ENCODE peak calls at places on chromosomes 12 and 14, in six cellular contexts. E is neural progenitor cell, O is fibroblast of lung, F is mammary epithelial cell, U is neuronal stem cell, C is IMR-90. L is an unnamed sample. For H3K4me1 and H3K27me3, the result is how much of the 10 kb centered on the place peaks cover.

GRCh38 chr12:94173660-94174265 is 25.4 kb downstream of the PLXNC1 start:
- DNase-seq in F (no peak), E (no peak), O (no peak), C (no peak), U (no peak), L (no peak)

GRCh38 chr14:106666341-106666740 is 1140.0 kb downstream of the TMEM121 start:
- DNase-seq in U (no peak), O (no peak), C (no peak), E (no peak), F (no peak), L (no peak)

GRCh38 chr12:62817556-62818271 is 117.2 kb downstream of the PPM1H start:
- DNase-seq in U (no peak), C (peak), O (peak), F (peak), E (no peak), L (peak)

GRCh38 chr12:107558141-107558815 is 127.3 kb upstream of the PWP1 start:
- DNase-seq in O (no peak), E (no peak), C (no peak), U (no peak), F (no peak), L (no peak)

GRCh38 chr12:18998343-18999270 is 130.9 kb upstream of the PLEKHA5 start:
- DNase-seq in E (no peak), U (no peak), C (peak), F (peak), O (peak), L (peak)

GRCh38 chr12:95615735-95616134 is 64.5 kb upstream of the USP44 start:
- DNase-seq in O (peak), C (peak), F (no peak), U (no peak), E (no peak), L (no peak)

GRCh38 chr12:113241191-113242017 is 20.1 kb downstream of the TPCN1 start:
- DNase-seq in E (no peak), F (peak), U (no peak), O (peak), C (peak), L (peak)

GRCh38 chr14:82999802-83000201 is 1466.1 kb upstream of the SEL1L start:
- DNase-seq in F (no peak), E (peak), O (peak), U (peak), C (peak), L (no peak)

GRCh38 chr14:67186789-67187188 is 2.5 kb upstream of the GARIN2 start:
- DNase-seq in U (no peak), C (peak), F (peak), O (peak), E (no peak), L (no peak)

GRCh38 chr14:76918751-76919421 is 92.7 kb downstream of the LRRC74A start:
- DNase-seq in U (no peak), E (peak), C (peak), F (peak), O (peak), L (peak)

GRCh38 chr12:105524961-105525360 is 194.5 kb downstream of the C12orf75 start:
- DNase-seq in O (peak), E (no peak), U (no peak), F (no peak), C (no peak), L (no peak)

GRCh38 chr12:105142259-105142658 is 34.7 kb downstream of the WASHC4 start:
- DNase-seq in F (no peak), C (no peak), U (no peak), O (no peak), E (no peak), L (no peak)

GRCh38 chr12:12582193-12582881 is 19.7 kb upstream of the DUSP16 start:
- DNase-seq in F (no peak), C (no peak), E (no peak), O (no peak), U (no peak), L (no peak)

GRCh38 chr12:93827179-93827578 is 150.0 kb downstream of the CRADD start:
- DNase-seq in E (no peak), F (no peak), U (no peak), C (no peak), O (no peak), L (no peak)

GRCh38 chr12:3145036-3145435 is 67.9 kb downstream of the TSPAN9 start:
- DNase-seq in O (peak), C (no peak), E (no peak), U (no peak), F (no peak), L (no peak)

GRCh38 chr12:45909041-45909713 is 81.2 kb downstream of the SCAF11 start:
- DNase-seq in F (no peak), O (peak), E (no peak), U (no peak), C (peak), L (no peak)

GRCh38 chr12:124693356-124693755 is 125.9 kb upstream of the NCOR2 start:
- DNase-seq in O (no peak), U (no peak), C (no peak), F (no peak), E (no peak), L (no peak)

GRCh38 chr12:16610743-16611142 is 4.8 kb upstream of the LMO3 start:
- DNase-seq in F (no peak), C (no peak), U (no peak), O (no peak), E (no peak), L (no peak)

GRCh38 chr12:128969480-128970055 is 116.3 kb downstream of the GLT1D1 start:
- DNase-seq in C (no peak), U (peak), F (no peak), O (no peak), E (peak), L (no peak)

GRCh38 chr14:105091335-105092123 is 26.3 kb upstream of the GPR132 start:
- DNase-seq in E (no peak), O (no peak), F (peak), U (no peak), C (no peak), L (peak)

GRCh38 chr12:93441111-93441616 is 583 bp downstream of the UBE2N start:
- DNase-seq in F (no peak), U (peak), E (peak), O (no peak), C (peak), L (peak)

GRCh38 chr14:64743061-64743460 is 38.8 kb downstream of the PLEKHG3 start:
- DNase-seq in C (no peak), F (no peak), U (no peak), E (no peak), O (no peak), L (no peak)

GRCh38 chr14:85565862-85566296 is 35.9 kb downstream of the FLRT2 start:
- DNase-seq in C (peak), E (no peak), F (peak), U (no peak), O (peak), L (no peak)

GRCh38 chr12:116565963-116566362 is 6.8 kb downstream of the MAP1LC3B2 start:
- DNase-seq in C (no peak), O (no peak), F (peak), E (no peak), U (no peak), L (no peak)

GRCh38 chr14:35410858-35411257 is 6.3 kb upstream of the NFKBIA start:
- DNase-seq in E (no peak), O (no peak), C (no peak), U (no peak), F (no peak), L (no peak)
- H3K4me1 ChIP-seq in E (under half), O (under half), C (under half), U (under half), F (under half), L (under half)

DNA sequence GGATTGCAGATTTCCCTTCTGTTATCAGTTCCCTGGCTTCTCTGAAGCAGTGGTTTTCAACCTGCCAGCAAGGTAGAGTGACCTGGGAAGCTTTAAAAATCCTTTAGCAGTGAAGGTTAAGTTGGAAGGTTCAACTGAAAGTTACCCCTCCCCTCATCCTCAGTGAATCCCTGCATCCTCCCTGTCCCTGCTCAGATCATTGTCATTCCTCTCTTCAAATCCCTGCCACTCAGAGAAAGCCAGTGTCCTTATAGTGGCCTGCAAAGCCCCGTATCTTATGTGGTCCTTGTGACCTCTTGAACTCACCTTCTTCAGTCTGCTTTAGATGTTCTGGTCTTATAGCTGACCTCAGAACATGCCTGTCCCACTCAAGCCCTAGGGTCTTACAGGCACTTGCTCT is 53.6 kb downstream of the PPM1A start:
- DNase-seq in C (no peak), F (no peak), U (no peak), E (no peak), O (no peak), L (no peak)
- H3K4me2 ChIP-seq in C (no peak), F (no peak), U (no peak), E (no peak), O (no peak), L (no peak)

GRCh38 chr14:60508707-60509437 is at the start of gene SIX6:
- DNase-seq in E (peak), C (peak), O (no peak), U (peak), F (no peak), L (peak)

GRCh38 chr14:60510254-60510975 is 1.5 kb downstream of the SIX6 start:
- DNase-seq in E (no peak), F (no peak), U (peak), C (no peak), O (no peak), L (no peak)

GRCh38 chr14:60509438-60510253 is 700 bp downstream of the SIX6 start:
- DNase-seq in C (no peak), E (peak), O (no peak), U (peak), F (peak), L (no peak)

GRCh38 chr14:60512952-60513554 is 4.1 kb downstream of the SIX6 start:
- DNase-seq in O (no peak), F (no peak), C (no peak), E (peak), U (peak), L (no peak)

DNA sequence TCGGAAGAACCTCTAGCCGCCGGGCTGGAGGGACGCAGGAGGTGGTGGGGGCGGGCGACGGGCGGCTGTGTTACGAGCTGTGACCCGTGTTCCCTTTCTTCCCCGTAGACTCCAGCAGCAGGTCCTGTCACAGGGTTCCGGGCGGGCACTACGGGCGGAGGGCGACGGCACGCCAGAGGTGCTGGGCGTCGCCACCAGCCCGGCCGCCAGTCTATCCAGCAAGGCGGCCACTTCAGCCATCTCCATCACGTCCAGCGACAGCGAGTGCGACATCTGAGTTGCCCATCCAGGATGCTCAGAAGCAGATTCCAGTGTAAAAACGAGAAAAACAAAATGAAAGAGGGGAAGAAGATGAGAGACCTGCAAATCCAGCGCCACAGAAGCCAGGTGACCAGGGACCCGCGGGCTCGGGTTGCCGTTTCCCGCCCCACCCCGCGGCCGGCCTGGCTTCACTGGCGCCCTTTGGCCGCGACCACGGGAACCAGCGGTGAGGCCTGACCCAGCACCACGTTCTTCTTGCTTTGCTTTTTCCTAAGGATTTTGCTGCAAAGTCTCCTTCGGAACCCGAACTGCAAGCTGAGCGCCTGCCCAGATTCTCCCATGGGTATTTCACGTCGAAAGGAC is 2.1 kb downstream of the SIX6 start:
- DNase-seq in F (no peak), O (no peak), E (peak), U (peak), C (no peak), L (peak)
- H3K27me3 ChIP-seq in F (half or more), O (half or more), E (half or more), U (half or more), C (half or more), L (half or more)

DNA sequence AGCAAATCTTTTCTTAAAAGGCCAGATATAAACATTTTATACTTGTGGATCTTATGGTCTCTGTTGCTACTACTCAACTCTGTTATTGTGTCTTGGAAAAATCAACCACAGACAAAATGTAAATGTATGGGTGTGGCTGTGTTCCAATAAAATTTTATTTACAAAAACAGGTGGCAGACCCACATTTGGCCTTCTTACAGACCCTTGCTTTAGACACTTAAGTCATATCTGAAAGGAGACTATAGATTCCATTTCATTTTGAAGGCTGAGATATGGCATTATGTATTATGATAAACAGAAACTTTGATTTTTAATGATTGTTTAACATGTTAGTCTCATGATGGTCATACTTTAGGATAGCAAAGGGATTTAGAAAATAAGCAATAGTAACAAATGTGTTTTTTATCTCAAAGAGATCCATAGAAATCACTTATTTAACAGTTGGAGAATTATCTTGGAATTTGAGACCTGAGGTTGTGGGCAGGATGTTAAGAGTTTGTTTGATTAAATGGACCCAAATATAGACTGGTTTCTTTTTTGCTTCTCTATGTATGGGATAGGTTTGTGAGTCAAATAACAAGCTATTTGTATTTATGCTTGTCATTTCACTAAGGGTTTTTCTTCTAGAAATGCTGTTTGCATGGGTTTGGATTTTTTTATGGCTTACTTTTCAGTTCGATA is 51.2 kb downstream of the PPFIBP1 start:
- DNase-seq in E (no peak), O (peak), C (peak), F (no peak), U (no peak), L (no peak)
- H3K4me1 ChIP-seq in E (under half), O (under half), C (under half), F (half or more), U (under half), L (half or more)

GRCh38 chr12:100133200-100133599 is 9.5 kb downstream of the BLTP3B start:
- DNase-seq in F (no peak), E (no peak), C (no peak), U (no peak), O (no peak), L (no peak)
- H3K4me2 ChIP-seq in F (no peak), E (no peak), C (no peak), U (no peak), O (no peak), L (no peak)

GRCh38 chr12:34343345-34343744 is 321.0 kb downstream of the ALG10 start:
- DNase-seq in U (no peak), E (no peak), C (no peak), O (no peak), F (no peak), L (no peak)
- H3K27me3 ChIP-seq in U (under half), E (under half), C (under half), O (under half), F (under half), L (under half)